ENCODE peak calls at places on chromosomes 1 and 21, in four cellular contexts. B, K, U and G are unnamed samples.

GRCh38 chr21:45027241-45028196 is 46.9 kb upstream of the ADARB1 start:
- DNase-seq in B (no peak), U (no peak), K (no peak), G (no peak)

GRCh38 chr1:11817192-11817591 is 11.2 kb downstream of the CLCN6 start:
- DNase-seq in U (no peak), B (no peak), K (no peak), G (no peak)

GRCh38 chr1:159492575-159493323 is 43.1 kb downstream of the OR10J5 start:
- DNase-seq in U (no peak), K (no peak), B (no peak), G (no peak)

GRCh38 chr1:77313491-77313890 is 31.7 kb downstream of the AK5 start:
- DNase-seq in U (no peak), K (no peak), B (no peak), G (no peak)

GRCh38 chr1:167673285-167673684 is 43.3 kb downstream of the RCSD1 start:
- DNase-seq in K (no peak), B (no peak), U (no peak), G (no peak)

GRCh38 chr1:91750398-91750996 is 135.5 kb downstream of the TGFBR3 start:
- DNase-seq in U (no peak), B (no peak), K (no peak), G (no peak)

GRCh38 chr1:18957136-18957521 is 653 bp upstream of the IFFO2 start:
- DNase-seq in B (no peak), U (no peak), K (no peak), G (peak)

GRCh38 chr1:22709891-22710687 is 550 bp upstream of the EPHB2 start:
- DNase-seq in U (peak), B (no peak), K (no peak), G (no peak)

GRCh38 chr1:43659785-43660184 is 9.8 kb downstream of the KDM4A start:
- DNase-seq in K (no peak), B (no peak), U (no peak), G (no peak)

GRCh38 chr1:117825414-117825813 is 104.0 kb downstream of the GDAP2 start:
- DNase-seq in U (no peak), B (no peak), K (no peak), G (no peak)

GRCh38 chr1:156103521-156103947 is 11.0 kb upstream of the LMNA start:
- DNase-seq in K (no peak), U (no peak), B (no peak), G (peak)

GRCh38 chr21:29105218-29105617 is 25.2 kb upstream of the MAP3K7CL start:
- DNase-seq in U (no peak), K (no peak), B (no peak), G (no peak)

GRCh38 chr1:219174672-219175564 is 1.2 kb downstream of the LYPLAL1 start:
- DNase-seq in K (no peak), B (no peak), U (no peak), G (no peak)

GRCh38 chr21:43778469-43779335 is 2.6 kb upstream of the CSTB start:
- DNase-seq in B (no peak), U (no peak), K (no peak), G (no peak)